ENCODE peak calls at places on chromosomes 3 and 15, in four cellular contexts. One of them, this sample, is unnamed.

GRCh38 chr3:150749218-150749617 is 13.8 kb downstream of the SIAH2 start:
- DNase-seq in GM23248: no peak
- DNase-seq in K562: no peak
- DNase-seq in GM23338: no peak
- DNase-seq in this sample: no peak

GRCh38 chr3:32157600-32158264 is 51.3 kb downstream of the GPD1L start:
- DNase-seq in GM23248: no peak
- DNase-seq in K562: no peak
- DNase-seq in GM23338: no peak
- DNase-seq in this sample: no peak

GRCh38 chr3:43181202-43181910 is 75.5 kb upstream of the POMGNT2 start:
- DNase-seq in GM23248: no peak
- DNase-seq in K562: no peak
- DNase-seq in GM23338: no peak
- DNase-seq in this sample: no peak

GRCh38 chr15:34619151-34619550 is 35.7 kb upstream of the GOLGA8B start:
- DNase-seq in GM23248: no peak
- DNase-seq in K562: no peak
- DNase-seq in GM23338: no peak
- DNase-seq in this sample: no peak

GRCh38 chr3:16728762-16729745 is 123.8 kb upstream of the DAZL start:
- DNase-seq in GM23248: peak; percentile 81
- DNase-seq in K562: no peak
- DNase-seq in GM23338: no peak
- DNase-seq in this sample: no peak

GRCh38 chr3:18766971-18767370 is 341.8 kb upstream of the SATB1 start:
- DNase-seq in GM23248: no peak
- DNase-seq in K562: no peak
- DNase-seq in GM23338: no peak
- DNase-seq in this sample: no peak

GRCh38 chr3:45546636-45547201 is 47.8 kb upstream of the LIMD1 start:
- DNase-seq in GM23248: no peak
- DNase-seq in K562: peak; percentile 78
- DNase-seq in GM23338: peak; percentile 89
- DNase-seq in this sample: peak; percentile 4

GRCh38 chr3:47464603-47465002 is 11.1 kb downstream of the SCAP start:
- DNase-seq in GM23248: no peak
- DNase-seq in K562: no peak
- DNase-seq in GM23338: no peak
- DNase-seq in this sample: peak; percentile 56

GRCh38 chr3:12440927-12441326 is 43.4 kb upstream of the TSEN2 start:
- DNase-seq in GM23248: peak; percentile 20
- DNase-seq in K562: no peak
- DNase-seq in GM23338: no peak
- DNase-seq in this sample: no peak

GRCh38 chr15:92394327-92395175 is 870 bp downstream of the ST8SIA2 start:
- DNase-seq in GM23248: no peak
- DNase-seq in K562: no peak
- DNase-seq in GM23338: peak; percentile 64
- DNase-seq in this sample: no peak

GRCh38 chr3:50448752-50449539 is 54.5 kb downstream of the CACNA2D2 start:
- DNase-seq in GM23248: no peak
- DNase-seq in K562: no peak
- DNase-seq in GM23338: no peak
- DNase-seq in this sample: no peak

GRCh38 chr15:90101969-90102890 is at the start of gene IDH2:
- DNase-seq in GM23248: peak; percentile 96
- DNase-seq in K562: peak; percentile 94
- DNase-seq in GM23338: peak; percentile 93
- DNase-seq in this sample: peak; percentile 89

GRCh38 chr15:64134322-64134829 is 17.2 kb upstream of the SNX22 start:
- DNase-seq in GM23248: no peak
- DNase-seq in K562: no peak
- DNase-seq in GM23338: no peak
- DNase-seq in this sample: no peak

GRCh38 chr3:122563717-122564025 is 429 bp downstream of the PARP9 start:
- DNase-seq in GM23248: peak; percentile 43
- DNase-seq in K562: peak; percentile 13
- DNase-seq in GM23338: no peak
- DNase-seq in this sample: no peak

GRCh38 chr3:124126446-124127017 is 134.6 kb upstream of the ROPN1 start:
- DNase-seq in GM23248: no peak
- DNase-seq in K562: no peak
- DNase-seq in GM23338: no peak
- DNase-seq in this sample: no peak

GRCh38 chr3:179760944-179761343 is 108.1 kb downstream of the USP13 start:
- DNase-seq in GM23248: peak; percentile 49
- DNase-seq in K562: no peak
- DNase-seq in GM23338: no peak
- DNase-seq in this sample: peak; percentile 74

GRCh38 chr15:97728791-97729190 is 231.7 kb upstream of the ARRDC4 start:
- DNase-seq in GM23248: no peak
- DNase-seq in K562: no peak
- DNase-seq in GM23338: no peak
- DNase-seq in this sample: no peak
- H3K4me3 ChIP-seq in GM23248: no peak overlapping the region
- H3K4me3 ChIP-seq in K562: no peak overlapping the region
- H3K4me3 ChIP-seq in GM23338: no peak overlapping the region
- H3K4me3 ChIP-seq in this sample: no peak overlapping the region

GRCh38 chr3:156674911-156675743 is 737 bp downstream of the TIPARP start:
- DNase-seq in GM23248: peak; percentile 82
- DNase-seq in K562: peak; percentile 51
- DNase-seq in GM23338: peak; percentile 82
- DNase-seq in this sample: peak; percentile 69
- TF ChIP-seq EZH2 in GM23248: no peak
- TF ChIP-seq EZH2 in K562: no peak
- TF ChIP-seq EZH2 in GM23338: no peak
- TF ChIP-seq EZH2 in this sample: no peak

DNA sequence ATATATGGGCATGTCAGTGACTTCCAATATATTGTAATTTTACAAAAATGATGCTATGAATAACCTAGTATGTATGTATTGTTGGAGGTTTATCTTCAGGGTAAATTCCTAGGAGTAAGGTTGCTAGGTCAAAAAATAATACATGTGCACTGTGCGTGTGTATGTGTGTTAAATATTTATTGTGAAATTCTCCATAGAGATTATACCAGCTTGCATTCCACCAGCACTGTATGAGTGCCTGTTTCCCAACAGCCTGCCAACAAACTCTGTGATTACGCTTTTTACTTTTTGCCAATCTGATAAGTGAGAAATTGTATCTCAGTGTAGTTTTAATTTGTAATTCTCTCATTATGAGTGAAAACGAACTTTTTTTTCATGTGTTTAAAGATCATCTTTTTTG is 12.6 kb upstream of the IGF2BP2 start:
- DNase-seq in GM23248: peak; percentile 13
- DNase-seq in K562: no peak
- DNase-seq in GM23338: no peak
- DNase-seq in this sample: no peak
- H3K4me3 ChIP-seq in GM23248: no peak overlapping the region
- H3K4me3 ChIP-seq in K562: no peak overlapping the region
- H3K4me3 ChIP-seq in GM23338: no peak overlapping the region
- H3K4me3 ChIP-seq in this sample: no peak overlapping the region

GRCh38 chr3:111249421-111249820 is 177.8 kb downstream of the NECTIN3 start:
- DNase-seq in GM23248: no peak
- DNase-seq in K562: no peak
- DNase-seq in GM23338: no peak
- DNase-seq in this sample: no peak

GRCh38 chr3:111248406-111248805 is 176.8 kb downstream of the NECTIN3 start:
- DNase-seq in GM23248: no peak
- DNase-seq in K562: no peak
- DNase-seq in GM23338: no peak
- DNase-seq in this sample: no peak

GRCh38 chr3:111253733-111254132 is 182.1 kb downstream of the NECTIN3 start:
- DNase-seq in GM23248: no peak
- DNase-seq in K562: no peak
- DNase-seq in GM23338: no peak
- DNase-seq in this sample: no peak

GRCh38 chr3:111246967-111247760 is 175.5 kb downstream of the NECTIN3 start:
- DNase-seq in GM23248: peak; percentile 90
- DNase-seq in K562: no peak
- DNase-seq in GM23338: no peak
- DNase-seq in this sample: peak; percentile 61

GRCh38 chr3:111252795-111253194 is 181.2 kb downstream of the NECTIN3 start:
- DNase-seq in GM23248: peak; percentile 59
- DNase-seq in K562: no peak
- DNase-seq in GM23338: peak; percentile 60
- DNase-seq in this sample: peak; percentile 30
- TF ChIP-seq EZH2 in GM23248: no peak
- TF ChIP-seq EZH2 in K562: no peak
- TF ChIP-seq EZH2 in GM23338: no peak
- TF ChIP-seq EZH2 in this sample: no peak

GRCh38 chr3:79983063-79983561 is 215.3 kb upstream of the ROBO1 start:
- DNase-seq in GM23248: no peak
- DNase-seq in K562: no peak
- DNase-seq in GM23338: no peak
- DNase-seq in this sample: peak; percentile 57
- H3K4me3 ChIP-seq in GM23248: no peak overlapping the region
- H3K4me3 ChIP-seq in K562: no peak overlapping the region
- H3K4me3 ChIP-seq in GM23338: no peak overlapping the region
- H3K4me3 ChIP-seq in this sample: no peak overlapping the region

GRCh38 chr3:138937690-138938055 is 9.3 kb downstream of the FOXL2 start:
- DNase-seq in GM23248: no peak
- DNase-seq in K562: no peak
- DNase-seq in GM23338: peak; percentile 67
- DNase-seq in this sample: no peak
- TF ChIP-seq EZH2 in GM23248: peak; percentile 17
- TF ChIP-seq EZH2 in K562: no peak
- TF ChIP-seq EZH2 in GM23338: no peak
- TF ChIP-seq EZH2 in this sample: no peak

DNA sequence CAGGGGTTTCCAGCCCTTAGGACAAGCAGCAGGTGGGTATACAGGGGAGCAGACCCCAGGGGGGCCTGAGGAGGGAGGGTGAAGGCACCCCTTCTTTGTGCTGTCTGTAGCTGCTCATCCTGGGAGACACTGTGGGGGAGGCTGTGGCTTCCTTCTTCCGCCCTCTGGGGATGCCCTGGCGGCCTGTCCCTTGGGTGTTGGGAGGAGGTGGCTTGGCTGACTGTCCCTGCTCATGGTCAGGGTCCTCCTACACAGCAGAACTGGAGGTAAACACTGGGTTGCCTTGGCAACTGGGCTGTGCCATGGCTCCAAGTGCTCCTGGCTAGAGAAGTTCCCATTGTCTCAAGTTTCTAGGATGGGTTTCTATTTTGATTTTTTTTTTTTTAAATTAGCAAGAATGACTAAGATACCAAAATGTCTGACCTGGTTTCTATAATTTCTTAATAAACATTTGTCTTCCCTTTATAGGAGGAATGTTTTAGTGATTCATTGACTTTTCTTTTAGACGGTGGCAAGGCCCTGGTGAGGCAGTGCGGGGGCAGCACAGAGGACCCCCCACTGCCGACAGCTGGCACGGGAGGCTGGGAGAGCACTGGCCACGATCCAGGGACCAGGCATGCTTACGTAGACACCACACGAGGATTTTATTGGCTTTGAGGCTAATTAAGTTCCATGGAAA is 12.4 kb downstream of the KLF13 start:
- DNase-seq in GM23248: peak; percentile 92
- DNase-seq in K562: no peak
- DNase-seq in GM23338: peak; percentile 52
- DNase-seq in this sample: peak; percentile 73
- H3K4me3 ChIP-seq in GM23248: peak overlapping the region; percentile 50
- H3K4me3 ChIP-seq in K562: no peak overlapping the region
- H3K4me3 ChIP-seq in GM23338: no peak overlapping the region
- H3K4me3 ChIP-seq in this sample: no peak overlapping the region